ENCODE peak calls at places on chromosomes 13 and 19, in six cellular contexts. Z is suprapubic skin, G is transverse colon, F is GM23338, V is breast epithelium, Q is H1. P is an unnamed sample.

GRCh38 chr13:46469064-46469463 is 82.0 kb upstream of the RUBCNL start:
- DNase-seq in G (no peak), V (no peak), Z (no peak), F (no peak), Q (no peak), P (no peak)

GRCh38 chr13:43822969-43823368 is 36.2 kb upstream of the ENOX1 start:
- DNase-seq in Z (no peak), V (no peak), G (no peak), F (no peak), Q (no peak), P (no peak)

GRCh38 chr13:44273991-44274810 is 99.4 kb upstream of the SERP2 start:
- DNase-seq in V (no peak), Q (no peak), G (no peak), Z (no peak), F (no peak), P (no peak)

GRCh38 chr13:44576396-44577235 is 486 bp upstream of the TSC22D1 start:
- DNase-seq in G (peak; percentile 19), F (no peak), Q (no peak), V (no peak), Z (peak; percentile 68), P (no peak)

GRCh38 chr13:50909605-50910482 is at the start of gene RNASEH2B:
- DNase-seq in V (peak; percentile 46), Z (peak; percentile 75), G (peak; percentile 73), Q (no peak), F (peak; percentile 85), P (no peak)

GRCh38 chr13:74046461-74046860 is 87.7 kb downstream of the KLF12 start:
- DNase-seq in Z (no peak), Q (no peak), F (no peak), V (no peak), G (no peak), P (no peak)

GRCh38 chr13:60707878-60708277 is 310.9 kb downstream of the TDRD3 start:
- DNase-seq in Z (no peak), V (no peak), F (peak; percentile 14), G (no peak), Q (no peak), P (no peak)

GRCh38 chr19:51460164-51460992 is 2.1 kb upstream of the SIGLEC8 start:
- DNase-seq in G (no peak), V (no peak), Z (no peak), F (peak; percentile 77), Q (no peak), P (no peak)

GRCh38 chr19:13838943-13839192 is 38.1 kb upstream of the NANOS3 start:
- DNase-seq in F (no peak), Z (peak; percentile 96), V (no peak), G (no peak), Q (no peak), P (no peak)

GRCh38 chr13:100887729-100888151 is 213.1 kb upstream of the TMTC4 start:
- DNase-seq in Q (no peak), G (no peak), V (no peak), Z (no peak), F (no peak), P (no peak)

GRCh38 chr19:40908981-40909380 is 26.9 kb upstream of the CYP2A7 start:
- DNase-seq in V (no peak), Q (no peak), G (no peak), Z (no peak), F (peak; percentile 56), P (no peak)

GRCh38 chr19:9865732-9866627 is 30.9 kb downstream of the PIN1 start:
- DNase-seq in Z (no peak), F (peak; percentile 68), Q (no peak), V (no peak), G (no peak), P (no peak)

GRCh38 chr13:113404366-113404722 is 40.4 kb upstream of the GRTP1 start:
- DNase-seq in Z (no peak), V (no peak), G (no peak), F (no peak), Q (no peak), P (no peak)

GRCh38 chr13:39362652-39363390 is 240.2 kb downstream of the LHFPL6 start:
- DNase-seq in V (no peak), F (no peak), G (no peak), Z (no peak), Q (no peak), P (no peak)

GRCh38 chr19:33221641-33222040 is 4.0 kb downstream of the SLC7A10 start:
- DNase-seq in F (no peak), G (no peak), Z (no peak), V (no peak), Q (no peak), P (no peak)

GRCh38 chr19:53647792-53648191 is 16.0 kb downstream of the DPRX start:
- DNase-seq in Z (no peak), V (no peak), Q (no peak), F (no peak), G (no peak), P (no peak)

GRCh38 chr13:113371061-113371460 is 7.1 kb upstream of the GRTP1 start:
- DNase-seq in Z (no peak), F (no peak), Q (no peak), V (no peak), G (no peak), P (no peak)

GRCh38 chr19:52336976-52337375 is 933 bp downstream of the ZNF610 start:
- DNase-seq in F (peak; percentile 30), Z (no peak), G (no peak), V (no peak), Q (no peak), P (no peak)

GRCh38 chr13:27556109-27556508 is 64.2 kb downstream of the LNX2 start:
- DNase-seq in Z (no peak), F (no peak), V (no peak), Q (no peak), G (no peak), P (no peak)

GRCh38 chr19:991174-991931 is 7.2 kb downstream of the WDR18 start:
- DNase-seq in V (no peak), G (peak; percentile 37), Z (no peak), F (peak; percentile 67), Q (no peak), P (no peak)

GRCh38 chr13:29696606-29697005 is 101.1 kb upstream of the SLC7A1 start:
- DNase-seq in V (no peak), G (no peak), Z (no peak), Q (no peak), F (no peak), P (no peak)

GRCh38 chr19:3178377-3178972 is at the start of gene S1PR4:
- DNase-seq in V (no peak), Z (no peak), F (no peak), G (peak; percentile 33), Q (no peak), P (no peak)
- TF ChIP-seq POLR2AphosphoS5 in V (no peak), Z (no peak), F (no peak), G (peak; percentile 49), Q (no peak), P (no peak)

GRCh38 chr19:48481191-48481500 is 12.0 kb downstream of the CYTH2 start:
- DNase-seq in F (no peak), Q (no peak), Z (no peak), V (no peak), G (no peak), P (no peak)

GRCh38 chr19:48487544-48487943 is 18.4 kb downstream of the CYTH2 start:
- DNase-seq in G (no peak), Z (no peak), V (no peak), F (no peak), Q (no peak), P (no peak)

GRCh38 chr19:48481846-48482639 is 12.9 kb downstream of the CYTH2 start:
- DNase-seq in G (no peak), Q (no peak), V (no peak), Z (no peak), F (peak; percentile 26), P (no peak)

GRCh38 chr19:48484931-48485612 is 15.9 kb downstream of the CYTH2 start:
- DNase-seq in V (no peak), F (peak; percentile 60), Q (no peak), G (no peak), Z (no peak), P (no peak)

DNA sequence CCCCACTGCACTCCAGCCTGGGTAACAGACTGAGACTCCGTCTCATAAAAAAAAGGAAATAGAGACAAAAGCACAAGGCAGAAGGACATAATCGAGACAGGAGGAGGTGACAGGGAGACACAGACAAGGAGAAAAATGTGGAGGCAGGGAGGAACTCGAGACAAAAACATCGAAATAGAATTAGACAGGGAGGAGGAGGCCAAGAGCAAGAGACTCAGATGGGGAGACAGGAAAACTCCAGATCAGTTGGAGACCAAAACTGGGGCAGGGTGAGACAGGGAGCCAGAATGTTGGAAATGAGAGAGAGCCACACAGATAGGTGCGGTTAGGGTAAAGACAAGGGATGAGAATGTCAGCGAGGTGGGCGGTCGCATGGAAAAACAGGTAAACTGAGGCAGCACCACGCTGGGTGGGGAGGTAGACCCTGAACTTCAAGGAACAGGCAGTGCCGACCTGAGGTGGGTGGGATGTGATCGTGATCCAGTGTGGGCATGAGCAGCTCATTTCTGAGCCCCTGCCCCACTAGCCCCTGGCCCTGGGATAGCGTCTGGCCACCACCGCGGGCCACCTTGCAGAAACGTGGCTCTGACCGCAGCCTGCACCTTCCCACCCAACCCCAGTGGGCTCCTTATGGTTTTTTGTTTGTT is 15.2 kb downstream of the CYTH2 start:
- DNase-seq in F (no peak), Q (no peak), V (no peak), G (no peak), Z (no peak), P (no peak)
- TF ChIP-seq POLR2AphosphoS5 in F (no peak), Q (peak; percentile 88), V (no peak), G (no peak), Z (no peak), P (no peak)

DNA sequence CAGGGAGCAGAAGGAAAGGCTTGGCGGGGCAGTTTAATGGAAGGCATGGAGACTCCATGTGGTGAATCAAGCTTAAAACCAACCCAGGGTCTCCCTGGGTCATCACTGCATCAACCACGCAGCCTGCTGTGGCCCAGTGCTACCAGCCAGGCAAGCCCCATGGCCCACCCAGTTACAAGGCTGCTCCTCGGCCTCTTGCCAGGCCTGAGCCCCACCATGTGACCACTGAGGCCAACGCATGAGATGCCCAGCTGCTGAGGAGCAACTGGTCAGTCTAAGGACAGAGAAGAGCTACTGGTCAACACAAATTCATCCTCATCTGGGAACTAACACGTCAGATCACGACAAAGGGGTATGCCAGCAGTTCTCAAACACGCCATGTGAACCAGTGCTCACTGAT is 15.4 kb upstream of the KPTN start:
- DNase-seq in Z (no peak), G (no peak), V (no peak), Q (no peak), F (no peak), P (no peak)
- TF ChIP-seq POLR2AphosphoS5 in Z (no peak), G (no peak), V (no peak), Q (no peak), F (no peak), P (no peak)

DNA sequence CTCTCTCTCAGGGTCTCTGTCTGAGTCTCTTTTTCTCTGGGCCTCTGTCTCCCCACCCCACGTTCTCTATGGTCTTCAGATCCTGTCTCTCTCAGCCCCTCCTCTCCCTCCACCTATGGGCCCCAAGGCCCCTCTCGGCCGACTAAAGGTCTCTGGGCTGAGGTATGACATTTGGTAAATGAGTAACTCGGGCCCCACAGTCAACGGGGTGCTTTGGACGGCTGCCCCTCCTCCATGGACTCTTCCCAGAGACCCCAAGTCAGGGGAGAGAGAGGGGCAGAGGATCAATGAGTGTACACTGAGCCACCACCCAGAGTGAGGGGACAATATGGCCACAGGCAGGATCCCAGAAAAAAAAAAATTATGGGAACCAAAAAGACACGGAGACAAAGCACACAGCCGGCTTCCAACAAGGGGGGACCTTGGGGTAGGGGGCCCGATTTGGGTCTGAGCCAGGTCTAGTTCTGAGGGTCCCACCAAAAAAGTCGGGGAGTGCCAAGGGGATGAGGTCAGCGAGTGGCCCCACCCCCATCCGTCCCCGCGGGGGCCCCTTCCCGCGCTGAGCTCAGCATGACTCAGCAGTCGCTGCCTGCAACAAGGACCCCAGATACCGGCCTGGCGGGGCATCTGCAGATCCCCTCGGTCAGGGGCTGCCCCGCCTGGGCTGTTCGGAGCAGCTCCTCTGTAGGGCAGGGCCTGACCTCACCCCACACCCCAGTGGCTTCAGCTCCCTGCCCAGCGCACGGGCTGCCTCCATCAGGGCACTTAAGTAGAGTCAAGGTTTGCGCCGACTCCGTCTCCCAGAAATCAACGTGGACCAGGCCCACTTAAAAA is 1.5 kb upstream of the FTL start:
- DNase-seq in V (peak; percentile 60), Z (peak; percentile 86), G (peak; percentile 88), F (peak; percentile 89), Q (peak; percentile 80), P (peak; percentile 93)
- TF ChIP-seq POLR2AphosphoS5 in V (peak; percentile 35), Z (no peak), G (peak; percentile 77), F (peak; percentile 58), Q (peak; percentile 78), P (peak; percentile 81)

P was measured in vagina.